ENCODE peak calls at places on chromosomes 1 and 21, in six cellular contexts. L, R, K, G, T and Z are unnamed samples.

GRCh38 chr1:18344755-18345154 is 136.0 kb upstream of the KLHDC7A start:
- DNase-seq in L (no peak), R (no peak), K (peak; percentile 79), G (no peak), T (no peak), Z (no peak)

GRCh38 chr1:182720465-182720864 is 36.1 kb upstream of the RGS8 start:
- DNase-seq in L (no peak), R (peak; percentile 19), K (no peak), G (no peak), T (no peak), Z (peak; percentile 74)

GRCh38 chr1:19435181-19435580 is 50.2 kb downstream of the CAPZB start:
- DNase-seq in L (no peak), R (no peak), K (no peak), G (no peak), T (no peak), Z (no peak)

GRCh38 chr1:150516616-150517015 is 1.1 kb downstream of the FALEC start:
- DNase-seq in L (peak; percentile 49), R (no peak), K (no peak), G (no peak), T (no peak), Z (peak; percentile 79)

GRCh38 chr1:110087812-110088738 is 17.6 kb upstream of the ALX3 start:
- DNase-seq in L (peak; percentile 54), R (peak; percentile 31), K (peak; percentile 84), G (no peak), T (peak; percentile 86), Z (peak; percentile 70)

GRCh38 chr1:46596846-46597245 is 7.2 kb downstream of the MKNK1 start:
- DNase-seq in L (no peak), R (no peak), K (no peak), G (no peak), T (no peak), Z (no peak)

GRCh38 chr1:175217674-175218073 is 25.1 kb upstream of the KIAA0040 start:
- DNase-seq in L (no peak), R (no peak), K (no peak), G (no peak), T (no peak), Z (no peak)

GRCh38 chr1:5883129-5884048 is 108.8 kb downstream of the NPHP4 start:
- DNase-seq in L (no peak), R (no peak), K (no peak), G (no peak), T (no peak), Z (no peak)

GRCh38 chr1:69246721-69247120 is 321.0 kb upstream of the LRRC7 start:
- DNase-seq in L (no peak), R (no peak), K (no peak), G (no peak), T (no peak), Z (no peak)

GRCh38 chr1:26190373-26190987 is at the start of gene CATSPER4:
- DNase-seq in L (peak; percentile 54), R (no peak), K (no peak), G (peak; percentile 49), T (peak; percentile 74), Z (no peak)
- TF ChIP-seq JUND in L (no peak), R (no peak), K (no peak), G (no peak), T (no peak), Z (no peak)

GRCh38 chr1:231861541-231862481 is 235.2 kb downstream of the DISC1 start:
- DNase-seq in L (no peak), R (no peak), K (no peak), G (no peak), T (no peak), Z (no peak)
- TF ChIP-seq JUND in L (no peak), R (no peak), K (no peak), G (no peak), T (no peak), Z (no peak)

GRCh38 chr1:230568008-230568407 is 74.3 kb upstream of the COG2 start:
- DNase-seq in L (peak; percentile 24), R (peak; percentile 13), K (no peak), G (no peak), T (no peak), Z (peak; percentile 33)
- TF ChIP-seq JUND in L (no peak), R (no peak), K (no peak), G (no peak), T (no peak), Z (no peak)

GRCh38 chr1:97877307-97877706 is 43.5 kb downstream of the DPYD start:
- DNase-seq in L (no peak), R (no peak), K (no peak), G (no peak), T (no peak), Z (no peak)
- TF ChIP-seq JUND in L (no peak), R (no peak), K (no peak), G (no peak), T (no peak), Z (no peak)

GRCh38 chr1:13826591-13826990 is 126.6 kb downstream of the PRDM2 start:
- DNase-seq in L (no peak), R (no peak), K (no peak), G (no peak), T (no peak), Z (no peak)
- TF ChIP-seq JUND in L (no peak), R (no peak), K (no peak), G (no peak), T (no peak), Z (no peak)

DNA sequence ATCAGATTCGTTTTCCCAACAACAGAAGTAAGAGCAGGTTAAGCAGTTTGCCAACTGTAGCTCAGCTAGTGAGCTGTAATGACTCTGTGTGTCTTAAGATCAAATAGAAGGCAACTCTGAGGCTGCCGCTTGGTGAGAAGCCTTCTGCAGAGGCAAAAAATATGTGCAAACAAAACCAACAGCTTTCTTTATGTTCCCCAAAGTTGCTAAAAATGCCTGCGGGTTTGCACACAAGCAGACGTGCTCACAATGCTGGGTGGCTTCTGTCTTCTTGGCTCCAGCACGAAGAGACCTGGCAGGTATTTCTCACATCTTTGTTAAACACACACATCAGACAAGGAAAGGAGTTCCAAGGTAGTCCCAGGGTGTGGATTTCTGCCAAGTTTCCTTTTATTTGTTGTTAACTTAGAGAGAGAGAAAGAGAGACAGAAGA is 158.9 kb upstream of the JUN start:
- DNase-seq in L (no peak), R (no peak), K (no peak), G (no peak), T (no peak), Z (peak; percentile 90)
- TF ChIP-seq JUND in L (no peak), R (no peak), K (no peak), G (no peak), T (no peak), Z (no peak)

DNA sequence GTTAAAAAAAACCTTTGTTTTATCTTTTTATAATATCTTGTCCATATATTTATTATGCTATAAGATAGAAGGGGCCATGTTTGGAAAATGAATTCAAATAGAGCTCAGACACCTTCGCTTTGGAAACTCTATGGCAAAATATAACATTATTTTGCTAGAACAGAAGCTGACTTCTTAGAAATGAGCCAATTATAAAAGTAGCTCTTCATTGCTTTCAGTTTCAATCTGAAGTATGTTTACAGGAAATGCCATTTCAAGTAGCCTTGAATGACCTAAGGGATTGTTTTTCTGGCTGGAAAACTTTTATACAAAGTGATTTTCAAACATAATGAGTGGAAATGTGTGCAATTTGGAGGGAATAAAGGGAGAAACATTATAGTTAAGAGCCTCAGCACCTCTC is 37.8 kb upstream of the GBP5 start:
- DNase-seq in L (no peak), R (no peak), K (no peak), G (no peak), T (no peak), Z (no peak)
- TF ChIP-seq JUND in L (no peak), R (no peak), K (no peak), G (no peak), T (no peak), Z (no peak)

DNA sequence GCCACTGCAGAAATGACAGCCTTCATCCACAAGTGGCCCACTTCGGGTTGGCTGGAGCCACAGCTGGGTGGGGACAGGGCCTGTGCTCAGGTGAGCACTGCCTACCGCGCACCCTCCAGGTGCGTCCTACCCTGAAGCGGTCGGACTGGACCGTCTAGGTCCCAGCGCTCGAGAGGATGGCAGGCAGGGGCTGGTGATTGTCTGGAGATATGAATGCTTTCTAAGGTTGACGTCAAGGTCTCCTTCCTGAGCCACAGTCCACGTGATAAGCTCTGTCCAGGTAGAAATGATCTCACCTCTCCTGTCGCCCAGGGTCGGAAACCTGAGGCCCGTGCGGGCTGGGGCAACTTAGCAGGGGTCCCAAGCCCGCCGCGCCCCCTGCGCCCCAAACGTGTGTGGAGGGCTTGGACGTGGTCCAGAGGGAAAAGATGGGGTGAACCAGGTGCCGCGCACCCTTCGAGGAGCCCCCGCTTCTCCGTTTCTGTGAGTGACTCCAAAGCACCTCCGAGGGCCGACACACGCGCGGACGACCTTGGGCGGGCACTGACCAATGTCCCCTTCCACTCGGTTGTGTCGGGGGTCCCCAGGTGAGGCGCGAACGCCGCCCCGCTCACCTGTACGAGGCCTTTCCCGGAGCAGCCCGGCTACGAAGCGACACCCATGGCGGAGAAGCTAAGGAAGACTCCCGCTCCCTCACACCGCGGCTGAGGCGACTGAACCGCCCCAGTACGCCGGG is 853 bp upstream of the DOP1B start:
- DNase-seq in L (no peak), R (no peak), K (no peak), G (no peak), T (no peak), Z (peak; percentile 51)
- TF ChIP-seq JUND in L (no peak), R (no peak), K (no peak), G (no peak), T (no peak), Z (no peak)

DNA sequence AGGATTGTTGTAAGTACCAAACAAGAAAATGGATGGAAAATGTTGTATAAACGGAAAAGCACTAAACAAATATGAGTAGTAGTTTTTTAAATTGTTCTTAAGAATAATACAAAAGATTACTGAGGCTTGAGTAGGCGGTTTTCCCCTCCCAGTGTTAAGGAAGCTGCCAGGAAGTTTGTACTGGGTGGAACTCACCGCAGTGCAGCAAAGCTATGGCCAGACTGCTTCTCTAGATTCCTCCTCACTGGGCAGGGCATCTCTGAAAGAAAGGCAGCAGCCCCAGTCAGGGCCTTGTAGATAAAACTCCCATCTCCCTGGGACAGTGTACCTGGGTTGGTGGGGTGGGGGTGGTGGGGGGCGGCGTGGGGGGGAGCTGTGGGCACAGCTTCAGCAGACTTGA is 58.7 kb downstream of the XCL2 start:
- DNase-seq in L (no peak), R (no peak), K (no peak), G (no peak), T (no peak), Z (no peak)
- TF ChIP-seq JUND in L (no peak), R (no peak), K (no peak), G (no peak), T (no peak), Z (no peak)